ENCODE peak calls at places on chromosomes 1 and 21, in four cellular contexts. One of them, this sample, is unnamed.

GRCh38 chr1:209400351-209401220 is 182.9 kb upstream of the CAMK1G start:
- DNase-seq in M059J: peak
- DNase-seq in activated T-cell treated with anti-CD3 and anti-CD28 coated beads for 24 hours: no peak
- DNase-seq in AG09319: no peak
- DNase-seq in this sample: no peak

GRCh38 chr1:197481101-197481500 is 213.0 kb downstream of the CRB1 start:
- DNase-seq in M059J: peak
- DNase-seq in activated T-cell treated with anti-CD3 and anti-CD28 coated beads for 24 hours: no peak
- DNase-seq in AG09319: no peak
- DNase-seq in this sample: peak

GRCh38 chr1:27070390-27071048 is 57.9 kb upstream of the TENT5B start:
- DNase-seq in M059J: no peak
- DNase-seq in activated T-cell treated with anti-CD3 and anti-CD28 coated beads for 24 hours: no peak
- DNase-seq in AG09319: no peak
- DNase-seq in this sample: no peak

GRCh38 chr1:209485167-209485566 is 98.3 kb upstream of the CAMK1G start:
- DNase-seq in M059J: peak
- DNase-seq in activated T-cell treated with anti-CD3 and anti-CD28 coated beads for 24 hours: no peak
- DNase-seq in AG09319: no peak
- DNase-seq in this sample: no peak

GRCh38 chr1:89779541-89779940 is 41.3 kb upstream of the LRRC8D start:
- DNase-seq in M059J: no peak
- DNase-seq in activated T-cell treated with anti-CD3 and anti-CD28 coated beads for 24 hours: no peak
- DNase-seq in AG09319: no peak
- DNase-seq in this sample: no peak

GRCh38 chr1:171939730-171940129 is 98.4 kb downstream of the DNM3 start:
- DNase-seq in M059J: no peak
- DNase-seq in activated T-cell treated with anti-CD3 and anti-CD28 coated beads for 24 hours: no peak
- DNase-seq in AG09319: no peak
- DNase-seq in this sample: no peak

GRCh38 chr1:175090775-175091174 is 23.1 kb downstream of the TNN start:
- DNase-seq in M059J: no peak
- DNase-seq in activated T-cell treated with anti-CD3 and anti-CD28 coated beads for 24 hours: no peak
- DNase-seq in AG09319: no peak
- DNase-seq in this sample: no peak

GRCh38 chr1:172897738-172898137 is 153.0 kb downstream of the TNFSF18 start:
- DNase-seq in M059J: peak
- DNase-seq in activated T-cell treated with anti-CD3 and anti-CD28 coated beads for 24 hours: no peak
- DNase-seq in AG09319: no peak
- DNase-seq in this sample: no peak

GRCh38 chr1:174265273-174265672 is 106.0 kb downstream of the RABGAP1L start:
- DNase-seq in M059J: no peak
- DNase-seq in activated T-cell treated with anti-CD3 and anti-CD28 coated beads for 24 hours: no peak
- DNase-seq in AG09319: no peak
- DNase-seq in this sample: no peak

GRCh38 chr1:240831191-240831631 is 219.3 kb upstream of the GREM2 start:
- DNase-seq in M059J: peak
- DNase-seq in activated T-cell treated with anti-CD3 and anti-CD28 coated beads for 24 hours: no peak
- DNase-seq in AG09319: peak
- DNase-seq in this sample: no peak

GRCh38 chr1:33975961-33976360 is 112.1 kb downstream of the HMGB4 start:
- DNase-seq in M059J: no peak
- DNase-seq in activated T-cell treated with anti-CD3 and anti-CD28 coated beads for 24 hours: no peak
- DNase-seq in AG09319: no peak
- DNase-seq in this sample: no peak

GRCh38 chr1:65418522-65419185 is 1.8 kb upstream of the LEPR start:
- DNase-seq in M059J: peak
- DNase-seq in activated T-cell treated with anti-CD3 and anti-CD28 coated beads for 24 hours: no peak
- DNase-seq in AG09319: no peak
- DNase-seq in this sample: no peak

GRCh38 chr1:13697738-13698137 is 2.2 kb upstream of the PRDM2 start:
- DNase-seq in M059J: no peak
- DNase-seq in activated T-cell treated with anti-CD3 and anti-CD28 coated beads for 24 hours: no peak
- DNase-seq in AG09319: no peak
- DNase-seq in this sample: no peak

GRCh38 chr21:42115136-42115683 is 44.1 kb downstream of the UMODL1 start:
- DNase-seq in M059J: no peak
- DNase-seq in activated T-cell treated with anti-CD3 and anti-CD28 coated beads for 24 hours: no peak
- DNase-seq in AG09319: no peak
- DNase-seq in this sample: no peak

GRCh38 chr1:58763214-58763613 is 20.6 kb downstream of the JUN start:
- DNase-seq in M059J: peak
- DNase-seq in activated T-cell treated with anti-CD3 and anti-CD28 coated beads for 24 hours: no peak
- DNase-seq in AG09319: no peak
- DNase-seq in this sample: no peak

GRCh38 chr1:11176081-11176706 is 13.0 kb upstream of the ANGPTL7 start:
- DNase-seq in M059J: peak
- DNase-seq in activated T-cell treated with anti-CD3 and anti-CD28 coated beads for 24 hours: no peak
- DNase-seq in AG09319: no peak
- DNase-seq in this sample: no peak

GRCh38 chr1:29498126-29499100 is 262.1 kb downstream of the PTPRU start:
- DNase-seq in M059J: peak
- DNase-seq in activated T-cell treated with anti-CD3 and anti-CD28 coated beads for 24 hours: no peak
- DNase-seq in AG09319: no peak
- DNase-seq in this sample: no peak

GRCh38 chr21:42093991-42094417 is 22.9 kb downstream of the UMODL1 start:
- DNase-seq in M059J: peak
- DNase-seq in activated T-cell treated with anti-CD3 and anti-CD28 coated beads for 24 hours: no peak
- DNase-seq in AG09319: peak
- DNase-seq in this sample: no peak

GRCh38 chr1:93670141-93670540 is 11.5 kb downstream of the BCAR3 start:
- DNase-seq in M059J: peak
- DNase-seq in activated T-cell treated with anti-CD3 and anti-CD28 coated beads for 24 hours: no peak
- DNase-seq in AG09319: peak
- DNase-seq in this sample: no peak

GRCh38 chr1:7223334-7224080 is 438.3 kb downstream of the CAMTA1 start:
- DNase-seq in M059J: peak
- DNase-seq in activated T-cell treated with anti-CD3 and anti-CD28 coated beads for 24 hours: no peak
- DNase-seq in AG09319: peak
- DNase-seq in this sample: no peak

GRCh38 chr1:40001456-40001855 is 39.1 kb upstream of the CAP1 start:
- DNase-seq in M059J: no peak
- DNase-seq in activated T-cell treated with anti-CD3 and anti-CD28 coated beads for 24 hours: no peak
- DNase-seq in AG09319: no peak
- DNase-seq in this sample: no peak

GRCh38 chr21:37607081-37607480 is 240.5 kb downstream of the DYRK1A start:
- DNase-seq in M059J: no peak
- DNase-seq in activated T-cell treated with anti-CD3 and anti-CD28 coated beads for 24 hours: no peak
- DNase-seq in AG09319: no peak
- DNase-seq in this sample: no peak

GRCh38 chr1:83692524-83693336 is 306.2 kb downstream of the TTLL7 start:
- DNase-seq in M059J: peak
- DNase-seq in activated T-cell treated with anti-CD3 and anti-CD28 coated beads for 24 hours: no peak
- DNase-seq in AG09319: no peak
- DNase-seq in this sample: no peak

GRCh38 chr1:68758666-68759209 is 261.9 kb upstream of the DEPDC1 start:
- DNase-seq in M059J: no peak
- DNase-seq in activated T-cell treated with anti-CD3 and anti-CD28 coated beads for 24 hours: no peak
- DNase-seq in AG09319: no peak
- DNase-seq in this sample: no peak

GRCh38 chr1:87523466-87523865 is 194.8 kb downstream of the LMO4 start:
- DNase-seq in M059J: no peak
- DNase-seq in activated T-cell treated with anti-CD3 and anti-CD28 coated beads for 24 hours: no peak
- DNase-seq in AG09319: no peak
- DNase-seq in this sample: no peak

GRCh38 chr1:241675983-241676382 is 23.9 kb downstream of the WDR64 start:
- DNase-seq in M059J: no peak
- DNase-seq in activated T-cell treated with anti-CD3 and anti-CD28 coated beads for 24 hours: no peak
- DNase-seq in AG09319: no peak
- DNase-seq in this sample: no peak

GRCh38 chr1:209207701-209208286 is 375.7 kb upstream of the CAMK1G start:
- DNase-seq in M059J: peak
- DNase-seq in activated T-cell treated with anti-CD3 and anti-CD28 coated beads for 24 hours: peak
- DNase-seq in AG09319: peak
- DNase-seq in this sample: peak

GRCh38 chr1:25909062-25909461 is 2.8 kb upstream of the STMN1 start:
- DNase-seq in M059J: no peak
- DNase-seq in activated T-cell treated with anti-CD3 and anti-CD28 coated beads for 24 hours: no peak
- DNase-seq in AG09319: no peak
- DNase-seq in this sample: no peak

GRCh38 chr1:198234511-198235251 is 77.9 kb downstream of the NEK7 start:
- DNase-seq in M059J: peak
- DNase-seq in activated T-cell treated with anti-CD3 and anti-CD28 coated beads for 24 hours: no peak
- DNase-seq in AG09319: no peak
- DNase-seq in this sample: no peak

GRCh38 chr1:236663934-236664333 is 22.4 kb upstream of the ACTN2 start:
- DNase-seq in M059J: peak
- DNase-seq in activated T-cell treated with anti-CD3 and anti-CD28 coated beads for 24 hours: no peak
- DNase-seq in AG09319: no peak
- DNase-seq in this sample: no peak

GRCh38 chr21:42956824-42957632 is 17.3 kb upstream of the PKNOX1 start:
- DNase-seq in M059J: no peak
- DNase-seq in activated T-cell treated with anti-CD3 and anti-CD28 coated beads for 24 hours: no peak
- DNase-seq in AG09319: no peak
- DNase-seq in this sample: no peak

This sample was measured in activated T-helper 2 cell treated with anti-CD3 and anti-CD28 coated beads, Interferon-gamma antibody, Interleukin-2, Interleukin-4, amounts not matched to agents 10 μg/mL and 5 μg/mL and 100 μg/mL, durations not matched to agents 14 hours and 24 hours and 36 hours.